ENCODE peak calls at places on chromosomes 11 and 22, in five cellular contexts. One of them, this sample, is unnamed.

GRCh38 chr11:48109046-48109666 is 107.5 kb upstream of the OR4B1 start:
- DNase-seq in H7: no peak
- DNase-seq in AG08395: peak; percentile 64
- DNase-seq in CD8-positive, alpha-beta memory T cell: no peak
- DNase-seq in HEK293T: peak; percentile 39
- DNase-seq in this sample: no peak

GRCh38 chr11:83249972-83250593 is 36.1 kb downstream of the CCDC90B start:
- DNase-seq in AG08395: peak; percentile 57
- DNase-seq in CD8-positive, alpha-beta memory T cell: no peak
- DNase-seq in HEK293T: peak; percentile 32
- DNase-seq in H7: peak; percentile 36
- DNase-seq in this sample: no peak

GRCh38 chr22:39634530-39635399 is 64.2 kb downstream of the CACNA1I start:
- DNase-seq in CD8-positive, alpha-beta memory T cell: no peak
- DNase-seq in HEK293T: no peak
- DNase-seq in AG08395: peak; percentile 85
- DNase-seq in H7: no peak
- DNase-seq in this sample: no peak

GRCh38 chr11:115706735-115707134 is 202.5 kb upstream of the CADM1 start:
- DNase-seq in HEK293T: no peak
- DNase-seq in CD8-positive, alpha-beta memory T cell: no peak
- DNase-seq in H7: no peak
- DNase-seq in AG08395: peak; percentile 22
- DNase-seq in this sample: no peak

GRCh38 chr11:120746395-120746794 is 234.8 kb downstream of the GRIK4 start:
- DNase-seq in H7: peak; percentile 42
- DNase-seq in HEK293T: no peak
- DNase-seq in AG08395: no peak
- DNase-seq in CD8-positive, alpha-beta memory T cell: no peak
- DNase-seq in this sample: no peak

GRCh38 chr11:112977620-112978212 is 16.5 kb downstream of the NCAM1 start:
- DNase-seq in HEK293T: no peak
- DNase-seq in CD8-positive, alpha-beta memory T cell: no peak
- DNase-seq in AG08395: peak; percentile 61
- DNase-seq in H7: no peak
- DNase-seq in this sample: no peak

GRCh38 chr11:20156280-20156875 is 3.9 kb downstream of the DBX1 start:
- DNase-seq in CD8-positive, alpha-beta memory T cell: peak; percentile 9
- DNase-seq in HEK293T: no peak
- DNase-seq in H7: peak; percentile 93
- DNase-seq in AG08395: no peak
- DNase-seq in this sample: no peak

GRCh38 chr11:118658372-118659313 is 20.8 kb downstream of the TREH start:
- DNase-seq in H7: peak; percentile 71
- DNase-seq in HEK293T: peak; percentile 36
- DNase-seq in AG08395: peak; percentile 23
- DNase-seq in CD8-positive, alpha-beta memory T cell: no peak
- DNase-seq in this sample: no peak

GRCh38 chr11:14764899-14765527 is 121.4 kb downstream of the PDE3B start:
- DNase-seq in CD8-positive, alpha-beta memory T cell: no peak
- DNase-seq in HEK293T: peak; percentile 11
- DNase-seq in AG08395: no peak
- DNase-seq in H7: no peak
- DNase-seq in this sample: no peak

GRCh38 chr22:29593923-29594322 is 9.5 kb upstream of the NF2 start:
- DNase-seq in H7: no peak
- DNase-seq in CD8-positive, alpha-beta memory T cell: no peak
- DNase-seq in AG08395: no peak
- DNase-seq in HEK293T: no peak
- DNase-seq in this sample: no peak

GRCh38 chr11:93031386-93031785 is 61.9 kb downstream of the MTNR1B start:
- DNase-seq in H7: no peak
- DNase-seq in AG08395: no peak
- DNase-seq in CD8-positive, alpha-beta memory T cell: no peak
- DNase-seq in HEK293T: no peak
- DNase-seq in this sample: no peak

GRCh38 chr22:50244420-50245213 is at the start of gene TUBGCP6:
- DNase-seq in HEK293T: peak; percentile 90
- DNase-seq in H7: peak; percentile 98
- DNase-seq in AG08395: peak; percentile 93
- DNase-seq in CD8-positive, alpha-beta memory T cell: peak; percentile 89
- DNase-seq in this sample: peak; percentile 96

GRCh38 chr11:62456630-62457029 is 37.8 kb downstream of the SCGB1A1 start:
- DNase-seq in AG08395: no peak
- DNase-seq in HEK293T: no peak
- DNase-seq in H7: peak; percentile 68
- DNase-seq in CD8-positive, alpha-beta memory T cell: no peak
- DNase-seq in this sample: no peak

GRCh38 chr22:39527481-39527961 is 5.0 kb downstream of the RPS19BP1 start:
- DNase-seq in CD8-positive, alpha-beta memory T cell: no peak
- DNase-seq in HEK293T: no peak
- DNase-seq in AG08395: no peak
- DNase-seq in H7: peak; percentile 61
- DNase-seq in this sample: peak; percentile 79

GRCh38 chr11:122976396-122976733 is 5.3 kb downstream of the BSX start:
- DNase-seq in AG08395: no peak
- DNase-seq in CD8-positive, alpha-beta memory T cell: no peak
- DNase-seq in H7: peak; percentile 47
- DNase-seq in HEK293T: no peak
- DNase-seq in this sample: no peak

GRCh38 chr11:74055938-74056337 is 47.1 kb upstream of the UCP3 start:
- DNase-seq in H7: no peak
- DNase-seq in AG08395: peak; percentile 60
- DNase-seq in CD8-positive, alpha-beta memory T cell: no peak
- DNase-seq in HEK293T: no peak
- DNase-seq in this sample: no peak

GRCh38 chr11:17479284-17480214 is 2.9 kb upstream of the ABCC8 start:
- DNase-seq in AG08395: peak; percentile 24
- DNase-seq in H7: peak; percentile 89
- DNase-seq in CD8-positive, alpha-beta memory T cell: no peak
- DNase-seq in HEK293T: peak; percentile 70
- DNase-seq in this sample: peak; percentile 33

GRCh38 chr11:108927791-108928545 is 263.1 kb downstream of the DDX10 start:
- DNase-seq in CD8-positive, alpha-beta memory T cell: no peak
- DNase-seq in AG08395: no peak
- DNase-seq in HEK293T: no peak
- DNase-seq in H7: no peak
- DNase-seq in this sample: no peak

GRCh38 chr11:12108875-12109453 is 1.4 kb upstream of the MICAL2 start:
- DNase-seq in CD8-positive, alpha-beta memory T cell: no peak
- DNase-seq in HEK293T: no peak
- DNase-seq in AG08395: no peak
- DNase-seq in H7: no peak
- DNase-seq in this sample: no peak

GRCh38 chr11:69364901-69365300 is 70.9 kb downstream of the MYEOV start:
- DNase-seq in HEK293T: no peak
- DNase-seq in AG08395: no peak
- DNase-seq in H7: no peak
- DNase-seq in CD8-positive, alpha-beta memory T cell: no peak
- DNase-seq in this sample: no peak

GRCh38 chr11:78902771-78903507 is 328.3 kb upstream of the NARS2 start:
- DNase-seq in AG08395: no peak
- DNase-seq in CD8-positive, alpha-beta memory T cell: no peak
- DNase-seq in HEK293T: no peak
- DNase-seq in H7: peak; percentile 48
- DNase-seq in this sample: peak; percentile 70

GRCh38 chr11:60169264-60169915 is 13.5 kb downstream of the MS4A6A start:
- DNase-seq in HEK293T: no peak
- DNase-seq in H7: no peak
- DNase-seq in AG08395: no peak
- DNase-seq in CD8-positive, alpha-beta memory T cell: no peak
- DNase-seq in this sample: no peak

GRCh38 chr11:65928667-65929066 is 9.4 kb downstream of the DRAP1 start:
- DNase-seq in AG08395: no peak
- DNase-seq in CD8-positive, alpha-beta memory T cell: no peak
- DNase-seq in HEK293T: no peak
- DNase-seq in H7: no peak
- DNase-seq in this sample: no peak

GRCh38 chr11:44036811-44037657 is 10.7 kb upstream of the ACCSL start:
- DNase-seq in HEK293T: peak; percentile 79
- DNase-seq in AG08395: peak; percentile 89
- DNase-seq in H7: peak; percentile 69
- DNase-seq in CD8-positive, alpha-beta memory T cell: no peak
- DNase-seq in this sample: peak; percentile 88

GRCh38 chr11:115396533-115396932 is 107.7 kb downstream of the CADM1 start:
- DNase-seq in HEK293T: no peak
- DNase-seq in CD8-positive, alpha-beta memory T cell: no peak
- DNase-seq in H7: no peak
- DNase-seq in AG08395: no peak
- DNase-seq in this sample: no peak

GRCh38 chr22:40922484-40923303 is 28.5 kb upstream of the RBX1 start:
- DNase-seq in H7: peak; percentile 42
- DNase-seq in AG08395: peak; percentile 67
- DNase-seq in HEK293T: peak; percentile 63
- DNase-seq in CD8-positive, alpha-beta memory T cell: no peak
- DNase-seq in this sample: no peak

GRCh38 chr11:120137187-120137610 is 714 bp downstream of the TRIM29 start:
- DNase-seq in AG08395: no peak
- DNase-seq in H7: no peak
- DNase-seq in HEK293T: no peak
- DNase-seq in CD8-positive, alpha-beta memory T cell: no peak
- DNase-seq in this sample: no peak

GRCh38 chr22:23133922-23134321 is 7.9 kb downstream of the RSPH14 start:
- DNase-seq in H7: no peak
- DNase-seq in HEK293T: no peak
- DNase-seq in CD8-positive, alpha-beta memory T cell: no peak
- DNase-seq in AG08395: no peak
- DNase-seq in this sample: no peak

GRCh38 chr11:110317516-110317932 is 21.1 kb upstream of the RDX start:
- DNase-seq in CD8-positive, alpha-beta memory T cell: no peak
- DNase-seq in H7: no peak
- DNase-seq in AG08395: no peak
- DNase-seq in HEK293T: no peak
- DNase-seq in this sample: no peak